ENCODE peak calls at places on chromosomes 2 and 18, in seven cellular contexts. S, P, D, Z, X, I and E are unnamed samples.

GRCh38 chr2:107146181-107146580 is 260.2 kb upstream of the ST6GAL2 start:
- DNase-seq in D (no peak), I (no peak), Z (no peak), P (no peak), S (no peak), X (no peak), E (no peak)

GRCh38 chr2:111659361-111660281 is 224.4 kb downstream of the ANAPC1 start:
- DNase-seq in X (peak), D (peak), I (no peak), Z (no peak), P (no peak), S (peak), E (no peak)

GRCh38 chr2:182585430-182585829 is 130.6 kb upstream of the DNAJC10 start:
- DNase-seq in Z (no peak), I (no peak), P (no peak), X (no peak), S (no peak), D (no peak), E (no peak)

GRCh38 chr2:175620035-175620434 is 382.0 kb downstream of the LNPK start:
- DNase-seq in P (no peak), X (no peak), S (no peak), Z (no peak), D (no peak), I (no peak), E (no peak)

GRCh38 chr2:101473911-101474751 is 781 bp downstream of the RFX8 start:
- DNase-seq in X (no peak), D (peak), I (peak), P (peak), S (peak), Z (no peak), E (no peak)

GRCh38 chr18:10152475-10152874 is 238.7 kb downstream of the VAPA start:
- DNase-seq in X (no peak), Z (no peak), P (no peak), D (no peak), S (no peak), I (no peak), E (no peak)

GRCh38 chr2:36483290-36483689 is 114.7 kb downstream of the FEZ2 start:
- DNase-seq in P (no peak), I (no peak), S (no peak), D (no peak), X (no peak), Z (no peak), E (no peak)

GRCh38 chr2:11175293-11175795 is 20.1 kb downstream of the SLC66A3 start:
- DNase-seq in S (peak), D (no peak), Z (no peak), X (no peak), I (no peak), P (no peak), E (no peak)

GRCh38 chr2:63598971-63599370 is 10.2 kb downstream of the MDH1 start:
- DNase-seq in D (no peak), I (no peak), P (no peak), X (no peak), Z (no peak), S (no peak), E (no peak)

GRCh38 chr18:28884304-28884703 is 707.4 kb upstream of the CDH2 start:
- DNase-seq in S (no peak), X (no peak), P (no peak), Z (no peak), I (no peak), D (peak), E (no peak)